ENCODE peak calls at places on chromosomes 5 and 9, in seven cellular contexts. I is CD4-positive, alpha-beta T cell; Z is upper lobe of right lung; E is cardiac muscle cell; X is WTC11; W is A549; G is heart right ventricle. C is an unnamed sample.

GRCh38 chr5:133128066-133128465 is 76.3 kb downstream of the HSPA4 start:
- DNase-seq in I (no peak), Z (no peak), E (no peak), X (no peak), W (no peak), G (no peak), C (no peak)

GRCh38 chr9:136901516-136902258 is 15.4 kb downstream of the TRAF2 start:
- DNase-seq in I (peak), Z (no peak), E (no peak), X (no peak), W (peak), G (no peak), C (peak)

GRCh38 chr9:2676466-2676865 is 40.8 kb upstream of the KCNV2 start:
- DNase-seq in I (no peak), Z (no peak), E (no peak), X (no peak), W (no peak), G (no peak), C (no peak)

GRCh38 chr9:99433555-99433954 is 211.5 kb downstream of the SEC61B start:
- DNase-seq in I (no peak), Z (peak), E (peak), X (no peak), W (peak), G (no peak), C (peak)

GRCh38 chr9:18798106-18798505 is 234.9 kb downstream of the SAXO1 start:
- DNase-seq in I (no peak), Z (no peak), E (no peak), X (no peak), W (no peak), G (no peak), C (peak)

GRCh38 chr5:51859624-51860023 is 476.4 kb downstream of the ISL1 start:
- DNase-seq in I (no peak), Z (no peak), E (no peak), X (no peak), W (no peak), G (no peak), C (no peak)

GRCh38 chr9:123375725-123376132 is 19.7 kb downstream of the CRB2 start:
- DNase-seq in I (no peak), Z (no peak), E (no peak), X (no peak), W (no peak), G (no peak), C (no peak)

GRCh38 chr9:91736311-91736710 is 213.7 kb downstream of the ROR2 start:
- DNase-seq in I (no peak), Z (no peak), E (no peak), X (no peak), W (no peak), G (no peak), C (no peak)

GRCh38 chr5:33688041-33688980 is 203.5 kb downstream of the ADAMTS12 start:
- DNase-seq in I (no peak), Z (no peak), E (no peak), X (no peak), W (no peak), G (peak), C (no peak)

GRCh38 chr5:38600334-38601045 is 44.0 kb upstream of the LIFR start:
- DNase-seq in I (no peak), Z (no peak), E (no peak), X (no peak), W (no peak), G (no peak), C (peak)

GRCh38 chr5:100421360-100421759 is 113.8 kb upstream of the FAM174A start:
- DNase-seq in I (no peak), Z (no peak), E (no peak), X (no peak), W (no peak), G (no peak), C (no peak)

GRCh38 chr5:176837707-176838115 is 27.4 kb downstream of the UNC5A start:
- DNase-seq in I (peak), Z (peak), E (peak), X (peak), W (peak), G (peak), C (peak)

GRCh38 chr5:41445937-41446563 is 64.4 kb downstream of the PLCXD3 start:
- DNase-seq in I (no peak), Z (no peak), E (no peak), X (no peak), W (no peak), G (no peak), C (peak)

GRCh38 chr9:16824545-16825041 is 45.9 kb downstream of the BNC2 start:
- DNase-seq in I (no peak), Z (no peak), E (no peak), X (no peak), W (no peak), G (no peak), C (peak)

GRCh38 chr5:68430282-68430681 is 214.7 kb downstream of the PIK3R1 start:
- DNase-seq in I (no peak), Z (no peak), E (no peak), X (no peak), W (no peak), G (no peak), C (no peak)

GRCh38 chr9:113599647-113600476 is 136.3 kb downstream of the RGS3 start:
- DNase-seq in I (no peak), Z (no peak), E (no peak), X (no peak), W (no peak), G (peak), C (peak)

GRCh38 chr9:75391497-75391896 is 303.2 kb downstream of the OSTF1 start:
- DNase-seq in I (no peak), Z (no peak), E (no peak), X (no peak), W (no peak), G (no peak), C (no peak)
- TF ChIP-seq CTCF in I (no peak), Z (no peak), E (no peak), X (no peak), W (no peak), G (no peak), C (no peak)

GRCh38 chr9:110452227-110452801 is 114.7 kb upstream of the TXNDC8 start:
- DNase-seq in I (no peak), Z (no peak), E (peak), X (no peak), W (no peak), G (no peak), C (peak)
- TF ChIP-seq CTCF in I (peak), Z (peak), E (peak), X (peak), W (peak), G (peak), C (peak)

DNA sequence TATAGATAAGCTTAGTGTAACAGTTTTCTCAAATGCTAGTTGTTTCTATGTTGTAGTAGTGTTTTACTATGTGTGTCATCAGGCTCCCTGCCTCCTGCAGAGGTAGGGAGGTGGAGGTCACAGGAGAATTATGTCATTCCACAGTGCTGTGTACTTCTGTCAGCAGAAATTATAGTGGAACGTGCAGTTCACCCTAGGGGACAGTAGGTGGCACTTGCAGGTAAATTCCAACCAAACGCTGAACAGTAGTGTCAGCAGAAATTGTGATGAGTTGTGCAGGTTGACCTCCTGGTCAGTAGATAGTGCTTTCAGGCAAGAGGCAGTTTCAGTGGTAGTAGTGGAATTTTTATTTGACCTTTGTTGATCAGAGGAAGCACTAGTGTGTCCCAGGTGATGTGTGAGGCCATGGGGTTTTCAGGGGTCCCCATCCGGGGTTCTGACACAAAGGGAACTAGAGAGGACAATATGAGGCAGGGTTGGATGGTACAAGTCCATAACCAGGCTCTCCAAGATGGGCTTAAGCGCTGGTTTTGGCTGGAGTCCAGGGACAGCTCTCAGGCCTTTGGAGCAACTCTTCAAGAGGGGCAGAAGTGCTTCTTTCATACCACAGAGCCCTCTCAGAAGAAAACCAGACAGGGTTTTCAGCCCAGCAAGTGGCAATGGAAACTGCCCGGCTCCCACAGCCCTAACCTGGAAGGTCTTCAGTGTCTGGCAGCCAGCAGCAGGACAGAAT is 402.9 kb downstream of the CYLC2 start:
- DNase-seq in I (no peak), Z (no peak), E (peak), X (peak), W (peak), G (no peak), C (no peak)
- TF ChIP-seq CTCF in I (peak), Z (peak), E (peak), X (peak), W (peak), G (peak), C (peak)

GRCh38 chr5:114447084-114447773 is 85.4 kb downstream of the KCNN2 start:
- DNase-seq in I (no peak), Z (no peak), E (no peak), X (no peak), W (peak), G (no peak), C (peak)

GRCh38 chr5:114449836-114450515 is 88.1 kb downstream of the KCNN2 start:
- DNase-seq in I (no peak), Z (peak), E (peak), X (peak), W (peak), G (peak), C (peak)

GRCh38 chr5:114448496-114448895 is 86.6 kb downstream of the KCNN2 start:
- DNase-seq in I (no peak), Z (no peak), E (peak), X (no peak), W (no peak), G (no peak), C (no peak)

GRCh38 chr5:114450516-114450909 is 88.6 kb downstream of the KCNN2 start:
- DNase-seq in I (no peak), Z (no peak), E (no peak), X (no peak), W (peak), G (peak), C (peak)
- TF ChIP-seq CTCF in I (no peak), Z (no peak), E (no peak), X (no peak), W (no peak), G (no peak), C (no peak)

GRCh38 chr5:126506079-126506478 is 82.9 kb downstream of the GRAMD2B start:
- DNase-seq in I (no peak), Z (no peak), E (no peak), X (no peak), W (no peak), G (peak), C (no peak)

GRCh38 chr5:126509339-126509738 is 85.7 kb downstream of the ALDH7A1 start:
- DNase-seq in I (no peak), Z (no peak), E (no peak), X (no peak), W (no peak), G (no peak), C (no peak)

GRCh38 chr5:126511961-126512360 is 83.1 kb downstream of the ALDH7A1 start:
- DNase-seq in I (no peak), Z (no peak), E (no peak), X (no peak), W (no peak), G (no peak), C (no peak)

GRCh38 chr5:126508962-126509279 is 85.7 kb downstream of the GRAMD2B start:
- DNase-seq in I (no peak), Z (no peak), E (no peak), X (no peak), W (no peak), G (no peak), C (no peak)

GRCh38 chr5:126508251-126508961 is 85.2 kb downstream of the GRAMD2B start:
- DNase-seq in I (no peak), Z (no peak), E (no peak), X (no peak), W (no peak), G (no peak), C (no peak)
- TF ChIP-seq CTCF in I (no peak), Z (no peak), E (no peak), X (no peak), W (no peak), G (no peak), C (no peak)

GRCh38 chr5:179344301-179345178 is 721 bp downstream of the ADAMTS2 start:
- DNase-seq in I (no peak), Z (no peak), E (peak), X (peak), W (no peak), G (no peak), C (peak)

GRCh38 chr5:179343902-179344300 is 1.4 kb downstream of the ADAMTS2 start:
- DNase-seq in I (no peak), Z (no peak), E (peak), X (peak), W (peak), G (no peak), C (peak)

GRCh38 chr5:179343021-179343781 is 2.1 kb downstream of the ADAMTS2 start:
- DNase-seq in I (no peak), Z (no peak), E (no peak), X (peak), W (no peak), G (no peak), C (no peak)

GRCh38 chr5:179340465-179340864 is 4.8 kb downstream of the ADAMTS2 start:
- DNase-seq in I (no peak), Z (no peak), E (no peak), X (no peak), W (no peak), G (no peak), C (no peak)

GRCh38 chr5:179342577-179342976 is 2.7 kb downstream of the ADAMTS2 start:
- DNase-seq in I (no peak), Z (no peak), E (peak), X (peak), W (no peak), G (no peak), C (peak)
- TF ChIP-seq CTCF in I (no peak), Z (peak), E (peak), X (no peak), W (no peak), G (peak), C (peak)

GRCh38 chr9:132166599-132166998 is 4.7 kb downstream of the NTNG2 start:
- DNase-seq in I (no peak), Z (no peak), E (no peak), X (peak), W (peak), G (no peak), C (peak)
- TF ChIP-seq CTCF in I (no peak), Z (no peak), E (peak), X (peak), W (peak), G (peak), C (no peak)

GRCh38 chr9:100445161-100445902 is 18.4 kb downstream of the MSANTD3 start:
- DNase-seq in I (no peak), Z (no peak), E (no peak), X (no peak), W (no peak), G (no peak), C (no peak)
- TF ChIP-seq CTCF in I (no peak), Z (no peak), E (no peak), X (no peak), W (peak), G (peak), C (no peak)

DNA sequence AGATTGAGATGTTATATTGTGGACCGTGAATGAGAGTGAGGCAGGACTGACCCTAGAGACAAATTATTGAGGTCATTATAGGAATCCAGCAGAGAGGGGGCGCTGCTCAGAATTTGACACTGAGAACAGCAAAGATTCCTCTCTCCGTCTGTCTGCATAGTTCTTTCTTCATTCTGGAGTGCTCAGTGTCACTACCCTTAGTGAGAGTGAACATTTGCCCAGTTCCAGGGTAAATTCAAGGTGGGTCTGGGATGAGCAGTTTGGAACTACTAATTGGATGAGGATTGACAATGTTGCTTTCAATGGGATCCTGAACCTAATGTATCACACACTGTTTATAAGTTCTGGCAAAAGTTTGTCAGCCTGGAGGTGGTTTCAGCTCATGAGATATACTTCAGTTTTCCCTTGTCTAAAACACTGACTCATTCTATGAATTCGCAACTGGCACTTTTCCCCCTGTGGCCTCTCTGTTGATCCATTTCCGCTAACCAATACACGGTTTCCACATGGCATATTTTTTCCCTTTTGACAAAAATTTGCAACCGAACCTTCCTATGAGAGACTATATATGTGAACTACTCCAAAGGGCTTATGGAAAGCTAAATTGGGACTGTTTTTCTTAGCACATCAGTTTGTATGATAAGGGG is 1240.8 kb upstream of the WWC1 start:
- DNase-seq in I (no peak), Z (no peak), E (no peak), X (peak), W (no peak), G (no peak), C (peak)
- TF ChIP-seq CTCF in I (no peak), Z (peak), E (peak), X (peak), W (no peak), G (no peak), C (no peak)

GRCh38 chr9:71985070-71985956 is 73.9 kb downstream of the C9orf85 start:
- DNase-seq in I (no peak), Z (no peak), E (peak), X (no peak), W (no peak), G (no peak), C (no peak)
- TF ChIP-seq CTCF in I (no peak), Z (no peak), E (no peak), X (no peak), W (no peak), G (no peak), C (no peak)

C was measured in foreskin fibroblast.